ENCODE peak calls at places on chromosomes 12 and 14, in ten cellular contexts. One of them, this sample, is unnamed.

GRCh38 chr12:118925407-118926202 is 55.7 kb upstream of the SRRM4 start:
- DNase-seq in spleen: no peak
- DNase-seq in lower leg skin: no peak
- DNase-seq in fibroblast of mammary gland: no peak
- DNase-seq in right lobe of liver: no peak
- DNase-seq in HepG2: no peak
- DNase-seq in NB4: peak
- DNase-seq in cardiac fibroblast: no peak
- DNase-seq in cardiac muscle cell: no peak
- DNase-seq in uterus: no peak
- DNase-seq in this sample: no peak

GRCh38 chr14:89013098-89013504 is 188.7 kb downstream of the TTC8 start:
- DNase-seq in spleen: no peak
- DNase-seq in lower leg skin: no peak
- DNase-seq in fibroblast of mammary gland: peak
- DNase-seq in right lobe of liver: no peak
- DNase-seq in HepG2: peak
- DNase-seq in NB4: peak
- DNase-seq in cardiac fibroblast: peak
- DNase-seq in cardiac muscle cell: peak
- DNase-seq in uterus: no peak
- DNase-seq in this sample: peak

GRCh38 chr14:55438066-55438683 is 2.2 kb downstream of the TBPL2 start:
- DNase-seq in spleen: no peak
- DNase-seq in lower leg skin: no peak
- DNase-seq in fibroblast of mammary gland: peak
- DNase-seq in right lobe of liver: no peak
- DNase-seq in HepG2: peak
- DNase-seq in NB4: peak
- DNase-seq in cardiac fibroblast: peak
- DNase-seq in cardiac muscle cell: peak
- DNase-seq in uterus: no peak
- DNase-seq in this sample: peak

GRCh38 chr12:109727039-109727723 is 13.6 kb downstream of the FAM222A start:
- DNase-seq in spleen: peak
- DNase-seq in lower leg skin: no peak
- DNase-seq in fibroblast of mammary gland: no peak
- DNase-seq in right lobe of liver: no peak
- DNase-seq in HepG2: peak
- DNase-seq in NB4: no peak
- DNase-seq in cardiac fibroblast: no peak
- DNase-seq in cardiac muscle cell: no peak
- DNase-seq in uterus: no peak
- DNase-seq in this sample: no peak

GRCh38 chr14:91349481-91350074 is 68.0 kb downstream of the CCDC88C start:
- DNase-seq in spleen: peak
- DNase-seq in lower leg skin: no peak
- DNase-seq in fibroblast of mammary gland: no peak
- DNase-seq in right lobe of liver: no peak
- DNase-seq in HepG2: no peak
- DNase-seq in NB4: no peak
- DNase-seq in cardiac fibroblast: no peak
- DNase-seq in cardiac muscle cell: no peak
- DNase-seq in uterus: no peak
- DNase-seq in this sample: no peak

GRCh38 chr12:65505321-65506121 is 227.0 kb downstream of the MSRB3 start:
- DNase-seq in spleen: no peak
- DNase-seq in lower leg skin: no peak
- DNase-seq in fibroblast of mammary gland: no peak
- DNase-seq in right lobe of liver: no peak
- DNase-seq in HepG2: no peak
- DNase-seq in NB4: no peak
- DNase-seq in cardiac fibroblast: no peak
- DNase-seq in cardiac muscle cell: no peak
- DNase-seq in uterus: no peak
- DNase-seq in this sample: no peak

GRCh38 chr12:104166465-104166864 is 28.5 kb upstream of the NFYB start:
- DNase-seq in spleen: no peak
- DNase-seq in lower leg skin: no peak
- DNase-seq in fibroblast of mammary gland: no peak
- DNase-seq in right lobe of liver: no peak
- DNase-seq in HepG2: no peak
- DNase-seq in NB4: no peak
- DNase-seq in cardiac fibroblast: peak
- DNase-seq in cardiac muscle cell: peak
- DNase-seq in uterus: no peak
- DNase-seq in this sample: peak

GRCh38 chr12:41743835-41744234 is 400.8 kb downstream of the GXYLT1 start:
- DNase-seq in spleen: no peak
- DNase-seq in lower leg skin: no peak
- DNase-seq in fibroblast of mammary gland: peak
- DNase-seq in right lobe of liver: no peak
- DNase-seq in HepG2: peak
- DNase-seq in NB4: no peak
- DNase-seq in cardiac fibroblast: no peak
- DNase-seq in cardiac muscle cell: no peak
- DNase-seq in uterus: no peak
- DNase-seq in this sample: no peak

GRCh38 chr14:57747036-57747435 is 118.9 kb downstream of the SLC35F4 start:
- DNase-seq in spleen: no peak
- DNase-seq in lower leg skin: no peak
- DNase-seq in fibroblast of mammary gland: no peak
- DNase-seq in right lobe of liver: no peak
- DNase-seq in HepG2: no peak
- DNase-seq in NB4: no peak
- DNase-seq in cardiac fibroblast: peak
- DNase-seq in cardiac muscle cell: peak
- DNase-seq in uterus: no peak
- DNase-seq in this sample: peak

GRCh38 chr12:53211476-53212381 is 4.7 kb upstream of the ITGB7 start:
- DNase-seq in spleen: peak
- DNase-seq in lower leg skin: no peak
- DNase-seq in fibroblast of mammary gland: no peak
- DNase-seq in right lobe of liver: no peak
- DNase-seq in HepG2: no peak
- DNase-seq in NB4: peak
- DNase-seq in cardiac fibroblast: no peak
- DNase-seq in cardiac muscle cell: no peak
- DNase-seq in uterus: peak
- DNase-seq in this sample: no peak

GRCh38 chr14:26200675-26201074 is 397.2 kb downstream of the NOVA1 start:
- DNase-seq in spleen: no peak
- DNase-seq in lower leg skin: no peak
- DNase-seq in fibroblast of mammary gland: peak
- DNase-seq in right lobe of liver: no peak
- DNase-seq in HepG2: no peak
- DNase-seq in NB4: no peak
- DNase-seq in cardiac fibroblast: no peak
- DNase-seq in cardiac muscle cell: peak
- DNase-seq in uterus: no peak
- DNase-seq in this sample: peak

DNA sequence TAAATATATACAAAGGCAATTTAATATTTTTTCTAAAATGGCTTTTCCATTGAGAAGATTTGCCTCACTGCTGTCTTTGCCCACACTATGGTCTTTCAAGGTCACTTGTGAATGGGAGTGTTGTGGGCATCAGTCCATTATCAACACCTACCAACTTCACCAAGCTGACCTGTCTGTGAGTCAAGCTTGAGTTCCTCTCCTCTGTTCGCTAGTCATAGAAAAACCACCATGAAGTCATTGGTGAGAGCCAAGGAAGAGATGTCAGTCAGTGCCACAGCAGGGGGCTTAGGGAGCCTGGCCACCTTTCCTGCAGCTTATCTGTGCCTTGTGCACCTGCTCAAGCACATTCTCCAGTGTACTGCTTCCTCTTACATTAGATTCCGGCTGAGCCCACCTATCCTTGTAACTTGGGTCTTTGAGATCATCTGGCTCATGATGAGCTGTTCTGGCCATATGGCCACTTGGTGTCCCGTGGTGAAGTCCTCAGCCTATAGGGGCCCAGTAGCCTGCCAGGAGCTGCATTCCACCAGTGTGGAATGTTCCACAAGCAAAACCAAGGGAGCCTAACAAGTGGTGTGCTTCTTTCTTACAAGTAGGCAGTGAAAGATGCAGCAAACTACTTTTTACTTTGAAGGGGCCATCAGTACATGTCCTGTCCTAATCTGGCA is 80.8 kb upstream of the C12orf71 start:
- DNase-seq in spleen: no peak
- DNase-seq in lower leg skin: no peak
- DNase-seq in fibroblast of mammary gland: peak
- DNase-seq in right lobe of liver: no peak
- DNase-seq in HepG2: no peak
- DNase-seq in NB4: no peak
- DNase-seq in cardiac fibroblast: peak
- DNase-seq in cardiac muscle cell: no peak
- DNase-seq in uterus: no peak
- DNase-seq in this sample: peak
- H3K4me3 ChIP-seq in spleen: no peak
- H3K4me3 ChIP-seq in lower leg skin: no peak
- H3K4me3 ChIP-seq in fibroblast of mammary gland: no peak
- H3K4me3 ChIP-seq in right lobe of liver: no peak
- H3K4me3 ChIP-seq in HepG2: no peak
- H3K4me3 ChIP-seq in NB4: no peak
- H3K4me3 ChIP-seq in cardiac fibroblast: no peak
- H3K4me3 ChIP-seq in cardiac muscle cell: no peak
- H3K4me3 ChIP-seq in uterus: no peak
- H3K4me3 ChIP-seq in this sample: no peak

DNA sequence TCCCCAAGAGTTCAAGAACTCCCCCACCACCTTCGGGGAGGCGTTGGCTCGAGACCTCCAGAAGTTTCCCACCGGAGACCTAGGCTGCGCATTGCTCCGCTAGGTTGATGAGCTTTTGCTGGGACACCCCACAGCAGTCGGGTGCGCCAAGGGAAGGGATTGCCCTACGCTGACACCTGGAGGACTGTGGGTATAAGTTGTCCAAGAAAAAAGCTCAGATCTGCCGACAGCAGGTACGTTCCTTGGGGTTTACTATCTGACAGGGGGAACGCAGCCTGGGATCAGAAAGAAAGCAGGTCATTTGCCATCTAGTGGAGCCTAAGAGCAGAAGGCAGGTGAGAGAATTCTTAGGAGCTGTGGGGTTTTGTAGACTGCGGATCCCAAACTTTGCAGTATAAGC is 98.8 kb downstream of the FRMD6 start:
- DNase-seq in spleen: no peak
- DNase-seq in lower leg skin: no peak
- DNase-seq in fibroblast of mammary gland: no peak
- DNase-seq in right lobe of liver: no peak
- DNase-seq in HepG2: peak
- DNase-seq in NB4: peak
- DNase-seq in cardiac fibroblast: no peak
- DNase-seq in cardiac muscle cell: no peak
- DNase-seq in uterus: no peak
- DNase-seq in this sample: no peak
- TF ChIP-seq CTCF in spleen: no peak
- TF ChIP-seq CTCF in lower leg skin: no peak
- TF ChIP-seq CTCF in fibroblast of mammary gland: no peak
- TF ChIP-seq CTCF in right lobe of liver: no peak
- TF ChIP-seq CTCF in HepG2: peak
- TF ChIP-seq CTCF in NB4: no peak
- TF ChIP-seq CTCF in cardiac fibroblast: no peak
- TF ChIP-seq CTCF in cardiac muscle cell: no peak
- TF ChIP-seq CTCF in uterus: no peak
- TF ChIP-seq CTCF in this sample: no peak

GRCh38 chr14:99794156-99794780 is 1.1 kb downstream of the EML1 start:
- DNase-seq in spleen: no peak
- DNase-seq in lower leg skin: no peak
- DNase-seq in fibroblast of mammary gland: no peak
- DNase-seq in right lobe of liver: no peak
- DNase-seq in HepG2: no peak
- DNase-seq in NB4: no peak
- DNase-seq in cardiac fibroblast: no peak
- DNase-seq in cardiac muscle cell: no peak
- DNase-seq in uterus: no peak
- DNase-seq in this sample: no peak
- H3K4me3 ChIP-seq in spleen: peak
- H3K4me3 ChIP-seq in lower leg skin: no peak
- H3K4me3 ChIP-seq in fibroblast of mammary gland: peak
- H3K4me3 ChIP-seq in right lobe of liver: peak
- H3K4me3 ChIP-seq in HepG2: peak
- H3K4me3 ChIP-seq in NB4: no peak
- H3K4me3 ChIP-seq in cardiac fibroblast: peak
- H3K4me3 ChIP-seq in cardiac muscle cell: peak
- H3K4me3 ChIP-seq in uterus: peak
- H3K4me3 ChIP-seq in this sample: peak

GRCh38 chr14:99035712-99036593 is 236.0 kb downstream of the BCL11B start:
- DNase-seq in spleen: no peak
- DNase-seq in lower leg skin: peak
- DNase-seq in fibroblast of mammary gland: peak
- DNase-seq in right lobe of liver: peak
- DNase-seq in HepG2: peak
- DNase-seq in NB4: peak
- DNase-seq in cardiac fibroblast: peak
- DNase-seq in cardiac muscle cell: peak
- DNase-seq in uterus: peak
- DNase-seq in this sample: peak

GRCh38 chr14:99033951-99034350 is 238.0 kb downstream of the BCL11B start:
- DNase-seq in spleen: no peak
- DNase-seq in lower leg skin: peak
- DNase-seq in fibroblast of mammary gland: no peak
- DNase-seq in right lobe of liver: no peak
- DNase-seq in HepG2: no peak
- DNase-seq in NB4: no peak
- DNase-seq in cardiac fibroblast: no peak
- DNase-seq in cardiac muscle cell: no peak
- DNase-seq in uterus: no peak
- DNase-seq in this sample: no peak

GRCh38 chr14:99036594-99037293 is 235.3 kb downstream of the BCL11B start:
- DNase-seq in spleen: no peak
- DNase-seq in lower leg skin: peak
- DNase-seq in fibroblast of mammary gland: no peak
- DNase-seq in right lobe of liver: peak
- DNase-seq in HepG2: no peak
- DNase-seq in NB4: peak
- DNase-seq in cardiac fibroblast: no peak
- DNase-seq in cardiac muscle cell: no peak
- DNase-seq in uterus: no peak
- DNase-seq in this sample: no peak

GRCh38 chr14:99035268-99035667 is 236.7 kb downstream of the BCL11B start:
- DNase-seq in spleen: no peak
- DNase-seq in lower leg skin: peak
- DNase-seq in fibroblast of mammary gland: peak
- DNase-seq in right lobe of liver: no peak
- DNase-seq in HepG2: no peak
- DNase-seq in NB4: peak
- DNase-seq in cardiac fibroblast: peak
- DNase-seq in cardiac muscle cell: peak
- DNase-seq in uterus: peak
- DNase-seq in this sample: peak

DNA sequence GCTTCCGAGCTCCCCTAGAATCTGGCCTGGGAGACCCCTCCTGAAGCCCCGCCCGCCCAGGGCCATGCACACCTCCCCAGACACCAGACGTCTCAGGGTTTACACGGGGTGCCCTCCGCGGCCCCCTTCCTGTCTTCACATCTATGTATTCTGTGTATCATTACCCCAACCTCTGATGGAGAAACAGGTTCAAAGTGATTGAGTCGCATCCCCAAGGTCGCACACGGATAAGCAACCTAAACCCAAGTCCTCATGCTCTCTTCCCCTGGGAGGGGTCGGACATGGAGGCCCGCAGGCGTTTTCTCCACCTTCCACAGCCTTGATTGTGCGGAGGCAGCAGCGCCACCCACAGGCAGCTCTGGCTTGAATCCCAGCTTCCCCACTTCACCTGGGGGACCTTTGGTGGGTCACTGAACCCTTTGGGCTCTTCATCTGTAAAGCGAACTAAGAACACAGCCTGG is 237.3 kb downstream of the BCL11B start:
- DNase-seq in spleen: no peak
- DNase-seq in lower leg skin: peak
- DNase-seq in fibroblast of mammary gland: no peak
- DNase-seq in right lobe of liver: peak
- DNase-seq in HepG2: no peak
- DNase-seq in NB4: peak
- DNase-seq in cardiac fibroblast: no peak
- DNase-seq in cardiac muscle cell: no peak
- DNase-seq in uterus: no peak
- DNase-seq in this sample: no peak
- TF ChIP-seq CTCF in spleen: no peak
- TF ChIP-seq CTCF in lower leg skin: no peak
- TF ChIP-seq CTCF in fibroblast of mammary gland: no peak
- TF ChIP-seq CTCF in right lobe of liver: no peak
- TF ChIP-seq CTCF in HepG2: no peak
- TF ChIP-seq CTCF in NB4: peak
- TF ChIP-seq CTCF in cardiac fibroblast: no peak
- TF ChIP-seq CTCF in cardiac muscle cell: no peak
- TF ChIP-seq CTCF in uterus: no peak
- TF ChIP-seq CTCF in this sample: no peak